ENCODE peak calls at places on chromosomes 1 and 21, in eight cellular contexts. S, F, I, T, N, Y, R and P are unnamed samples.

GRCh38 chr1:37561096-37561793 is 4.5 kb downstream of the DNALI1 start:
- DNase-seq in S (no peak), F (no peak), I (no peak), T (no peak), N (no peak), Y (no peak), R (no peak), P (no peak)

GRCh38 chr1:87305762-87306161 is 22.9 kb upstream of the LMO4 start:
- DNase-seq in S (no peak), F (no peak), I (no peak), T (no peak), N (no peak), Y (no peak), R (no peak), P (no peak)

GRCh38 chr1:52914463-52914862 is 7.1 kb downstream of the ECHDC2 start:
- DNase-seq in S (no peak), F (no peak), I (no peak), T (no peak), N (no peak), Y (no peak), R (peak), P (no peak)

GRCh38 chr1:75130312-75130677 is 3.9 kb upstream of the LHX8 start:
- DNase-seq in S (no peak), F (no peak), I (no peak), T (no peak), N (no peak), Y (no peak), R (peak), P (no peak)

GRCh38 chr1:45339694-45340558 is at the start of the genes MUTYH and TOE1:
- DNase-seq in S (peak), F (peak), I (peak), T (peak), N (peak), Y (peak), R (peak), P (peak)

GRCh38 chr1:204409878-204410763 is 1.5 kb downstream of the PPP1R15B start:
- DNase-seq in S (no peak), F (no peak), I (no peak), T (no peak), N (no peak), Y (no peak), R (no peak), P (no peak)

GRCh38 chr1:85838238-85838637 is 130.0 kb upstream of the ZNHIT6 start:
- DNase-seq in S (no peak), F (no peak), I (no peak), T (no peak), N (no peak), Y (no peak), R (no peak), P (no peak)

GRCh38 chr1:226733309-226733708 is 5.8 kb downstream of the ITPKB start:
- DNase-seq in S (no peak), F (no peak), I (no peak), T (no peak), N (no peak), Y (no peak), R (no peak), P (no peak)

GRCh38 chr1:201370500-201370899 is 7.0 kb downstream of the TNNT2 start:
- DNase-seq in S (no peak), F (no peak), I (no peak), T (no peak), N (no peak), Y (no peak), R (no peak), P (no peak)

GRCh38 chr1:198934901-198935301 is 296.1 kb downstream of the PTPRC start:
- DNase-seq in S (no peak), F (peak), I (no peak), T (no peak), N (no peak), Y (no peak), R (no peak), P (peak)

GRCh38 chr1:153977250-153978240 is at the start of gene JTB:
- DNase-seq in S (peak), F (peak), I (peak), T (peak), N (peak), Y (peak), R (peak), P (peak)

GRCh38 chr1:205792481-205792881 is 17.2 kb upstream of the RAB29 start:
- DNase-seq in S (no peak), F (no peak), I (no peak), T (no peak), N (no peak), Y (no peak), R (no peak), P (no peak)

GRCh38 chr1:67307251-67308060 is at the start of gene IL12RB2:
- DNase-seq in S (no peak), F (no peak), I (peak), T (no peak), N (peak), Y (no peak), R (peak), P (peak)

GRCh38 chr1:175192111-175192629 is 406 bp downstream of the KIAA0040 start:
- DNase-seq in S (peak), F (peak), I (peak), T (no peak), N (peak), Y (peak), R (peak), P (peak)

GRCh38 chr21:42484966-42485365 is 11.1 kb downstream of the RSPH1 start:
- DNase-seq in S (no peak), F (no peak), I (no peak), T (no peak), N (no peak), Y (no peak), R (no peak), P (no peak)

GRCh38 chr1:178126790-178127189 is 32.9 kb downstream of the RASAL2 start:
- DNase-seq in S (peak), F (no peak), I (no peak), T (no peak), N (no peak), Y (no peak), R (no peak), P (no peak)

GRCh38 chr1:164588388-164589341 is 29.7 kb downstream of the PBX1 start:
- DNase-seq in S (no peak), F (no peak), I (peak), T (no peak), N (peak), Y (peak), R (peak), P (no peak)

GRCh38 chr1:222339371-222339947 is 208.4 kb downstream of the HHIPL2 start:
- DNase-seq in S (no peak), F (no peak), I (no peak), T (no peak), N (no peak), Y (no peak), R (no peak), P (no peak)

GRCh38 chr1:32223683-32224082 is 1.5 kb downstream of the EIF3I start:
- DNase-seq in S (no peak), F (no peak), I (no peak), T (no peak), N (no peak), Y (no peak), R (no peak), P (no peak)

GRCh38 chr1:199396456-199396855 is 631.1 kb upstream of the NR5A2 start:
- DNase-seq in S (no peak), F (no peak), I (no peak), T (no peak), N (no peak), Y (no peak), R (no peak), P (no peak)

GRCh38 chr1:227945891-227946623 is 1.7 kb downstream of the WNT9A start:
- DNase-seq in S (peak), F (no peak), I (peak), T (no peak), N (peak), Y (peak), R (no peak), P (no peak)

GRCh38 chr1:162349635-162350330 is 26.9 kb downstream of the SPATA46 start:
- DNase-seq in S (no peak), F (no peak), I (no peak), T (no peak), N (no peak), Y (no peak), R (no peak), P (no peak)

GRCh38 chr21:44965251-44966022 is 25.6 kb downstream of the SLX9 start:
- DNase-seq in S (no peak), F (no peak), I (no peak), T (no peak), N (peak), Y (peak), R (no peak), P (no peak)

GRCh38 chr1:31936278-31936965 is 1.7 kb downstream of the PTP4A2 start:
- DNase-seq in S (no peak), F (no peak), I (no peak), T (no peak), N (no peak), Y (no peak), R (no peak), P (no peak)

GRCh38 chr1:43143441-43143888 is 28.6 kb downstream of the EBNA1BP2 start:
- DNase-seq in S (no peak), F (no peak), I (no peak), T (no peak), N (no peak), Y (no peak), R (no peak), P (no peak)

GRCh38 chr1:1788136-1788535 is 9.9 kb upstream of the NADK start:
- DNase-seq in S (no peak), F (no peak), I (no peak), T (no peak), N (no peak), Y (peak), R (no peak), P (no peak)

GRCh38 chr1:64421377-64421776 is 48.6 kb upstream of the CACHD1 start:
- DNase-seq in S (no peak), F (no peak), I (no peak), T (no peak), N (no peak), Y (no peak), R (no peak), P (no peak)

GRCh38 chr1:160204526-160205241 is 500 bp upstream of the PEA15 start:
- DNase-seq in S (peak), F (no peak), I (no peak), T (no peak), N (no peak), Y (no peak), R (no peak), P (no peak)

GRCh38 chr1:153023109-153023508 is 7.9 kb upstream of the SPRR1B start:
- DNase-seq in S (no peak), F (no peak), I (no peak), T (no peak), N (no peak), Y (no peak), R (no peak), P (no peak)

GRCh38 chr21:31161157-31161556 is 122.9 kb upstream of the KRTAP19-8 start:
- DNase-seq in S (no peak), F (no peak), I (no peak), T (no peak), N (no peak), Y (no peak), R (peak), P (no peak)

GRCh38 chr21:25103500-25104207 is 503.6 kb downstream of the MRPL39 start:
- DNase-seq in S (no peak), F (no peak), I (no peak), T (no peak), N (no peak), Y (no peak), R (no peak), P (no peak)

GRCh38 chr1:202189012-202189790 is 4.4 kb upstream of the LGR6 start:
- DNase-seq in S (peak), F (peak), I (peak), T (no peak), N (peak), Y (peak), R (peak), P (peak)

GRCh38 chr1:26922201-26922729 is 722 bp downstream of the NUDC start:
- DNase-seq in S (no peak), F (no peak), I (no peak), T (no peak), N (no peak), Y (no peak), R (no peak), P (no peak)

GRCh38 chr1:26921126-26921461 is 449 bp upstream of the NUDC start:
- DNase-seq in S (no peak), F (no peak), I (no peak), T (no peak), N (no peak), Y (no peak), R (no peak), P (no peak)

GRCh38 chr1:26923711-26924110 is 2.2 kb downstream of the NUDC start:
- DNase-seq in S (no peak), F (no peak), I (no peak), T (no peak), N (no peak), Y (no peak), R (no peak), P (no peak)

GRCh38 chr1:26921462-26922200 is at the start of gene NUDC:
- DNase-seq in S (peak), F (peak), I (peak), T (peak), N (peak), Y (peak), R (peak), P (peak)

DNA sequence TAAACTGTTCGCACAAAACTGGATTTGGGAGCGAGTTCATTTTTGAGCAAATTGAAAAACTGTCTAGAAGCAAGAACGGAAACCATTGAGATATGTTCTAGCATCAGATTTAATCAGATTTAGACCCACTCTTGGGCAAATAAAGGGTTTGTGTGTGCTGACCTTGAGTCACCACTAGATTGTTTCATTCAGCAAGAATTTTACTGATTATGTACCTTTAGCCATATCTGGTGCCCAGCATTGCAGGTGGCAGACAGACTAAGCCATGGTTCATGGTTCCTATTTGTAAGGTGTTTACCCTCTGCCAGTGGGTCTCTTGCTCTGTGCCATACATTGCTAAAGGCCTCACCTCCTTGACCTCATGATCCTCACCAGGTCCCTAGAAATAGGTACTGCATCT is 1.4 kb downstream of the NUDC start:
- DNase-seq in S (no peak), F (no peak), I (no peak), T (no peak), N (no peak), Y (no peak), R (no peak), P (no peak)
- H3K27ac ChIP-seq in S (no peak), F (peak), I (no peak), T (no peak), N (no peak), Y (no peak), R (no peak), P (peak)

GRCh38 chr1:21436488-21437340 is 3.2 kb upstream of the NBPF3 start:
- DNase-seq in S (no peak), F (no peak), I (no peak), T (no peak), N (no peak), Y (peak), R (peak), P (no peak)
- H3K4me3 ChIP-seq in S (no peak), F (no peak), I (peak), T (peak), N (no peak), Y (peak), R (peak), P (no peak)

GRCh38 chr1:230570724-230571390 is 71.4 kb upstream of the COG2 start:
- DNase-seq in S (no peak), F (no peak), I (no peak), T (no peak), N (no peak), Y (no peak), R (no peak), P (no peak)
- H3K27ac ChIP-seq in S (no peak), F (no peak), I (no peak), T (no peak), N (no peak), Y (no peak), R (no peak), P (no peak)

GRCh38 chr1:47326271-47326670 is 7.3 kb upstream of the CMPK1 start:
- DNase-seq in S (no peak), F (no peak), I (no peak), T (no peak), N (no peak), Y (no peak), R (no peak), P (no peak)
- H3K4me3 ChIP-seq in S (no peak), F (no peak), I (no peak), T (no peak), N (no peak), Y (no peak), R (no peak), P (no peak)

GRCh38 chr1:9689011-9689706 is 37.6 kb downstream of the PIK3CD start:
- DNase-seq in S (peak), F (peak), I (peak), T (no peak), N (peak), Y (peak), R (peak), P (peak)

GRCh38 chr1:9688599-9688998 is 37.1 kb downstream of the PIK3CD start:
- DNase-seq in S (no peak), F (no peak), I (no peak), T (no peak), N (no peak), Y (no peak), R (no peak), P (no peak)

GRCh38 chr1:9690440-9691107 is 39.0 kb downstream of the PIK3CD start:
- DNase-seq in S (no peak), F (no peak), I (no peak), T (no peak), N (no peak), Y (no peak), R (no peak), P (no peak)

GRCh38 chr1:9691108-9691445 is 39.5 kb downstream of the PIK3CD start:
- DNase-seq in S (no peak), F (no peak), I (no peak), T (no peak), N (no peak), Y (no peak), R (no peak), P (no peak)

DNA sequence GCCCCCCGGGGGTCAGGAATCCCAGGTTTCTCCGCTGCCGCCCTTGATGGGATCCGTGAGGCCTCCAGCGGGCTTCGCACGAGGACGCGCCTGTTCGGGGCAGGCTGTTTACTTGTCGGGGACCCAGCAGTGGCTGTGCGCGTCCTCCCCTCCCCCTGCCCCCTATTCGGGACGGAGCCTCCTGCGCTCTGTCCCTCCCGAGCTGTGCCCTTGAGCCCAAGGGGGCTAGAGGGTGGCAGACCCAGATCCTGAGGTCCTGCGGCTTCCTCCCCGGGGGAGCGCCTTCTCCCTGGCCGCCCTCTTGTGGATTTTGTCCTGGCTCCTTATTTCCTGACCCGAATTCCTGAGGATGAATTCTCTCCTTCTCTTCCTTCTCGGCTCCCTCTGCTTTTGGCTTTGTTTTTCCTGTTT is 38.4 kb downstream of the PIK3CD start:
- DNase-seq in S (no peak), F (no peak), I (peak), T (no peak), N (peak), Y (peak), R (peak), P (no peak)
- H3K27ac ChIP-seq in S (no peak), F (no peak), I (peak), T (peak), N (no peak), Y (peak), R (no peak), P (peak)

DNA sequence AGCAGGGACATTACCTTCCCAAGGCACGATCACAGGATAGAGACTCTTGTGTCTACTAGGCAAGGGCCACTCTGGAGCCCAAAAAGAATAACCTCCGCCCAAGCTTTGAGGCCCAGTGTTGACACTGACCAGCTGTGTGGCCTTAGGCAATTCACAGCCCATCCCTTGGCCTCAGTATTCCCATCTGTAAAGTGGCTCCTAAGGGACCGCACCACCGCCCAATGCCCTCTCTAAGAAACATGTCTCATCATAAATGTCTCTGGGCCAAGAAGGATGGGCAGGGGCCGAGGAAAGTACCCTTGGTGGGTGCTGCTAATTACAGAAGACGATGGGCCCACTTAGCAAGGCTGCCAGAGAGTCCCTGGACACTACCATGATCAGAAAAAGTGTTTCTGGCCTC is 628 bp downstream of the ARHGEF19 start:
- DNase-seq in S (no peak), F (no peak), I (no peak), T (no peak), N (no peak), Y (no peak), R (no peak), P (no peak)
- H3K4me3 ChIP-seq in S (no peak), F (no peak), I (no peak), T (peak), N (no peak), Y (peak), R (no peak), P (no peak)

GRCh38 chr1:110411173-110411572 is 3.7 kb upstream of the LAMTOR5 start:
- DNase-seq in S (no peak), F (no peak), I (no peak), T (no peak), N (no peak), Y (no peak), R (no peak), P (no peak)
- H3K27ac ChIP-seq in S (no peak), F (no peak), I (no peak), T (no peak), N (no peak), Y (no peak), R (no peak), P (no peak)